ENCODE peak calls at places on chromosomes 11 and 22, in ten cellular contexts. C is transverse colon, Y is hepatocyte, S is neural progenitor cell, X is endothelial cell of umbilical vein, Q is prostate gland, R is stomach, U is lower lobe of right lung, B is AG04450, V is ovary. F is an unnamed sample. For H3K9me3, the result is how much of the 10 kb centered on the place peaks cover.

GRCh38 chr11:45964911-45965389 is 42.5 kb downstream of the LARGE2 start:
- DNase-seq in C (peak), Y (peak), S (peak), X (peak), Q (peak), R (peak), U (no peak), B (peak), V (peak), F (peak)

GRCh38 chr11:100863080-100863581 is 176.0 kb downstream of the ARHGAP42 start:
- DNase-seq in C (no peak), Y (peak), S (peak), X (peak), Q (no peak), R (peak), U (no peak), B (peak), V (no peak), F (peak)

GRCh38 chr11:63985812-63986155 is 454 bp upstream of the OTUB1 start:
- DNase-seq in C (peak), Y (no peak), S (no peak), X (no peak), Q (no peak), R (no peak), U (peak), B (no peak), V (no peak), F (no peak)

GRCh38 chr11:130423541-130424155 is 4.8 kb downstream of the ADAMTS8 start:
- DNase-seq in C (no peak), Y (no peak), S (peak), X (no peak), Q (no peak), R (no peak), U (no peak), B (no peak), V (no peak), F (no peak)

GRCh38 chr11:34600339-34601084 is 20.4 kb upstream of the EHF start:
- DNase-seq in C (peak), Y (peak), S (no peak), X (no peak), Q (peak), R (peak), U (peak), B (no peak), V (no peak), F (peak)

GRCh38 chr22:45210174-45210573 is 30.5 kb downstream of the KIAA0930 start:
- DNase-seq in C (no peak), Y (no peak), S (no peak), X (no peak), Q (no peak), R (no peak), U (no peak), B (no peak), V (no peak), F (no peak)

GRCh38 chr11:63321723-63322122 is 47.9 kb upstream of the SLC22A9 start:
- DNase-seq in C (no peak), Y (no peak), S (no peak), X (no peak), Q (no peak), R (no peak), U (no peak), B (no peak), V (no peak), F (no peak)

GRCh38 chr11:35593143-35593542 is 25.1 kb upstream of the FJX1 start:
- DNase-seq in C (no peak), Y (no peak), S (no peak), X (no peak), Q (no peak), R (no peak), U (no peak), B (peak), V (no peak), F (peak)

GRCh38 chr11:125190549-125190948 is 26.0 kb downstream of the PKNOX2 start:
- DNase-seq in C (no peak), Y (no peak), S (peak), X (no peak), Q (no peak), R (no peak), U (no peak), B (no peak), V (no peak), F (no peak)

GRCh38 chr11:61298663-61299244 is 3.6 kb upstream of the VWCE start:
- DNase-seq in C (no peak), Y (peak), S (no peak), X (no peak), Q (no peak), R (no peak), U (no peak), B (no peak), V (no peak), F (no peak)

GRCh38 chr22:29784451-29785361 is 17.5 kb downstream of the UQCR10 start:
- DNase-seq in C (no peak), Y (no peak), S (no peak), X (no peak), Q (no peak), R (peak), U (no peak), B (no peak), V (peak), F (no peak)

GRCh38 chr22:18000441-18001039 is 23.8 kb downstream of the MICAL3 start:
- DNase-seq in C (peak), Y (peak), S (peak), X (peak), Q (peak), R (no peak), U (no peak), B (no peak), V (peak), F (no peak)

GRCh38 chr11:130514316-130514715 is 65.9 kb downstream of the ADAMTS15 start:
- DNase-seq in C (no peak), Y (no peak), S (no peak), X (no peak), Q (no peak), R (no peak), U (no peak), B (no peak), V (no peak), F (peak)

GRCh38 chr11:34266090-34266912 is 91.5 kb downstream of the ABTB2 start:
- DNase-seq in C (no peak), Y (peak), S (no peak), X (no peak), Q (no peak), R (no peak), U (no peak), B (peak), V (peak), F (peak)

GRCh38 chr22:28411125-28411524 is 268.5 kb downstream of the TTC28 start:
- DNase-seq in C (no peak), Y (no peak), S (no peak), X (peak), Q (no peak), R (no peak), U (no peak), B (no peak), V (no peak), F (peak)

GRCh38 chr22:29307658-29308147 is 1.3 kb downstream of the GAS2L1 start:
- DNase-seq in C (no peak), Y (no peak), S (peak), X (no peak), Q (no peak), R (no peak), U (no peak), B (no peak), V (no peak), F (no peak)

GRCh38 chr11:10807629-10808552 is 835 bp downstream of the EIF4G2 start:
- DNase-seq in C (peak), Y (peak), S (peak), X (peak), Q (peak), R (peak), U (peak), B (no peak), V (peak), F (peak)

GRCh38 chr11:33772300-33772699 is 2.0 kb downstream of the FBXO3 start:
- DNase-seq in C (no peak), Y (peak), S (no peak), X (no peak), Q (no peak), R (no peak), U (no peak), B (no peak), V (no peak), F (no peak)

GRCh38 chr11:60370811-60371297 is 7.5 kb upstream of the MS4A7 start:
- DNase-seq in C (no peak), Y (peak), S (no peak), X (peak), Q (peak), R (no peak), U (no peak), B (no peak), V (no peak), F (no peak)

GRCh38 chr11:88332851-88333250 is 4.7 kb downstream of the CTSC start:
- DNase-seq in C (no peak), Y (no peak), S (no peak), X (no peak), Q (no peak), R (no peak), U (no peak), B (no peak), V (no peak), F (no peak)

GRCh38 chr22:17260950-17261349 is 41.7 kb upstream of the ADA2 start:
- DNase-seq in C (no peak), Y (peak), S (peak), X (no peak), Q (no peak), R (no peak), U (no peak), B (no peak), V (no peak), F (no peak)

GRCh38 chr22:37544955-37545702 is 15.2 kb upstream of the CDC42EP1 start:
- DNase-seq in C (peak), Y (peak), S (peak), X (peak), Q (no peak), R (peak), U (peak), B (no peak), V (peak), F (no peak)

GRCh38 chr11:20127671-20128527 is 32.4 kb downstream of the DBX1 start:
- DNase-seq in C (peak), Y (peak), S (peak), X (peak), Q (peak), R (peak), U (peak), B (peak), V (peak), F (peak)

GRCh38 chr11:10658621-10659338 is 34.8 kb downstream of the IRAG1 start:
- DNase-seq in C (no peak), Y (no peak), S (no peak), X (no peak), Q (no peak), R (no peak), U (no peak), B (no peak), V (no peak), F (no peak)

GRCh38 chr22:42621505-42622002 is 6.9 kb upstream of the POLDIP3 start:
- DNase-seq in C (peak), Y (peak), S (peak), X (peak), Q (no peak), R (peak), U (peak), B (no peak), V (peak), F (peak)

GRCh38 chr11:44030276-44030932 is 17.4 kb upstream of the ACCSL start:
- DNase-seq in C (no peak), Y (peak), S (peak), X (no peak), Q (no peak), R (no peak), U (no peak), B (no peak), V (peak), F (peak)

GRCh38 chr11:67117667-67118058 is 1.4 kb upstream of the KDM2A start:
- DNase-seq in C (peak), Y (peak), S (peak), X (peak), Q (no peak), R (no peak), U (peak), B (no peak), V (peak), F (no peak)

GRCh38 chr11:112467721-112468120 is 207.1 kb upstream of the PLET1 start:
- DNase-seq in C (no peak), Y (no peak), S (no peak), X (no peak), Q (no peak), R (no peak), U (no peak), B (no peak), V (no peak), F (no peak)

GRCh38 chr11:109641549-109641948 is 219.6 kb downstream of the C11orf87 start:
- DNase-seq in C (no peak), Y (peak), S (peak), X (no peak), Q (no peak), R (no peak), U (no peak), B (peak), V (no peak), F (peak)

GRCh38 chr22:44590291-44590690 is 92.3 kb upstream of the RTL6 start:
- DNase-seq in C (no peak), Y (no peak), S (no peak), X (no peak), Q (no peak), R (no peak), U (no peak), B (no peak), V (no peak), F (no peak)

GRCh38 chr11:112210890-112211289 is 15.3 kb upstream of the PTS start:
- DNase-seq in C (no peak), Y (no peak), S (no peak), X (no peak), Q (no peak), R (no peak), U (no peak), B (no peak), V (no peak), F (no peak)

GRCh38 chr11:850777-851762 is 8.4 kb downstream of the TSPAN4 start:
- DNase-seq in C (no peak), Y (no peak), S (peak), X (no peak), Q (no peak), R (no peak), U (no peak), B (no peak), V (no peak), F (no peak)

GRCh38 chr11:121931121-121931520 is 184.9 kb downstream of the BLID start:
- DNase-seq in C (no peak), Y (no peak), S (no peak), X (no peak), Q (no peak), R (no peak), U (no peak), B (no peak), V (no peak), F (no peak)

DNA sequence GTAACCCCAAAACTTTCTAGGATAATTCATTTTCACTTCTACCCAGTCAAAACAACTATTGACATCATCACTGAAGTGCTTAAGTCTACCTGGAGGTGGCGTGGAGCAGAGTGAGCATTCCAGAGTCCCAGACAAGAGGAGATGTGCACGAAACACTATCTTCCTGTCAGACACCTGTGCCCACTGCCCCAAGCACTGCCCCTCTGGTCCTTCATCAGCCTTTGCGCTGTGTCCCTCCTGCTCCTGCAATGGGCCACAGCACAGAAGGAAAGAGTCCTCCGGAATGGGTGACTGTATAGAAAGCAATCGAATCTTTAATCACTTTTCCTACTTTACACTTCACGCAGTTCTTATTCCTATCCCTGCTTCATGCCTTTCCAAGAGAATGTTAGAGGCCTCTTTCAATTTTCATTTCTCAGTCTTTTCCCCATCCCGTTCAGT is 512 bp upstream of the GRIA4 start:
- DNase-seq in C (no peak), Y (peak), S (peak), X (peak), Q (no peak), R (no peak), U (no peak), B (no peak), V (no peak), F (no peak)
- TF ChIP-seq CTCF in C (peak), Y (peak), S (peak), X (peak), Q (no peak), R (no peak), U (peak), B (peak), V (no peak), F (peak)

GRCh38 chr11:12704049-12704448 is 29.8 kb downstream of the TEAD1 start:
- DNase-seq in C (no peak), Y (no peak), S (no peak), X (peak), Q (no peak), R (no peak), U (no peak), B (peak), V (no peak), F (peak)

GRCh38 chr11:12702999-12703453 is 28.8 kb downstream of the TEAD1 start:
- DNase-seq in C (no peak), Y (no peak), S (no peak), X (no peak), Q (no peak), R (no peak), U (no peak), B (no peak), V (no peak), F (no peak)

GRCh38 chr11:12707500-12707880 is 33.3 kb downstream of the TEAD1 start:
- DNase-seq in C (no peak), Y (no peak), S (no peak), X (no peak), Q (no peak), R (no peak), U (no peak), B (no peak), V (no peak), F (no peak)

GRCh38 chr11:12705874-12706273 is 31.7 kb downstream of the TEAD1 start:
- DNase-seq in C (no peak), Y (no peak), S (no peak), X (no peak), Q (no peak), R (no peak), U (no peak), B (no peak), V (no peak), F (no peak)

DNA sequence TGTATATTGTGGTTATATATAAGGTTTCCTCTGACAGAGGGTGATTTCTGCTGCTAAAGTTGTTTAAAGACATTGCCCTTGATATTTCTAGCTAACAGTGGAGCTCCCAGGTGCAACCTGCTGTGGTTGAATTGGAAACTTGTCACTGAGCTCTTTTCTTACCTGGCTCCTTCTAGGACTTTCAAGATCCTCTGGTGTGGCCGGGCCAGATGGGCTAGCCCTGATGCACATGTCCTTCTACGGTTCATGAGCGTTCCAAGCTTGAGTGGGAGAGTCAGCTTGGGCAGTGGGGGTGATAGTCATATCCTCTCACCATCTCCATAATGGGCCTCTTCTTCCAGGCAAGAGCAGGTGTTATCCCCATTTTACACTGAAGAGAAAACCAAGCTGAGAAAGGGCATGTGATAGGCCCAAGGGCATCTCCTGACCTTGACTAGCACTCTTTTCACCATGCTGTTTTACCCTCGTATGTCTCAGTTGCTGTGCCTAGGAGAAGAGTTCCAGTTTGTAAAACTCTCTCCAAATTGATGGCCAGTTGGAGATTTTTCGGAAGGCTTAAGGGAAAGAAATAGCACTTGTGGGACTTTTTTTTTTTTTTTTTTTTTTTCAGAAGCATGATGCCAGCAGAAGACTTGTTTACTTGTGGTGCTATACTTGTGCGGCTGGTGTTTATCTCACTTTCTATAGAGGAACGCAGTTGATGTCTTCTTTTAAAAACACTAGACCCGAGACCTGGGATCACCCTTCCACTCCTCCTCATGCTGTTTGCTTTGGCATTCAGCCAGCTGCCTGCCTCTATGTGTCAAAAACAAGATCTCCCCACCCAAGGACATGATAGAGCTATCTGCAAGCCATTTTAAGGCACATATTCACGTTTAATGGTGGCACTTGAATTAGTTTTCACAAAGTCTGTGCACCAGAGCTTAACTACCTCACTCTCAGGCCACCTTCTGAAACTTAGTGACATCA is 32.6 kb downstream of the TEAD1 start:
- DNase-seq in C (peak), Y (peak), S (no peak), X (peak), Q (no peak), R (peak), U (no peak), B (no peak), V (no peak), F (no peak)
- H3K27ac ChIP-seq in C (peak), Y (no peak), S (no peak), X (no peak), Q (no peak), R (no peak), U (no peak), B (no peak), V (no peak), F (no peak)

GRCh38 chr22:48838376-48838775 is 989.3 kb downstream of the BRD1 start:
- DNase-seq in C (no peak), Y (no peak), S (no peak), X (no peak), Q (no peak), R (no peak), U (no peak), B (no peak), V (no peak), F (no peak)

GRCh38 chr22:48841881-48842582 is 985.6 kb downstream of the BRD1 start:
- DNase-seq in C (no peak), Y (no peak), S (no peak), X (no peak), Q (no peak), R (no peak), U (no peak), B (no peak), V (no peak), F (no peak)

GRCh38 chr22:48842583-48842945 is 985.1 kb downstream of the BRD1 start:
- DNase-seq in C (no peak), Y (no peak), S (no peak), X (no peak), Q (no peak), R (no peak), U (no peak), B (no peak), V (no peak), F (no peak)

GRCh38 chr22:48838846-48839730 is 988.6 kb downstream of the BRD1 start:
- DNase-seq in C (no peak), Y (no peak), S (no peak), X (no peak), Q (no peak), R (no peak), U (no peak), B (no peak), V (no peak), F (no peak)

DNA sequence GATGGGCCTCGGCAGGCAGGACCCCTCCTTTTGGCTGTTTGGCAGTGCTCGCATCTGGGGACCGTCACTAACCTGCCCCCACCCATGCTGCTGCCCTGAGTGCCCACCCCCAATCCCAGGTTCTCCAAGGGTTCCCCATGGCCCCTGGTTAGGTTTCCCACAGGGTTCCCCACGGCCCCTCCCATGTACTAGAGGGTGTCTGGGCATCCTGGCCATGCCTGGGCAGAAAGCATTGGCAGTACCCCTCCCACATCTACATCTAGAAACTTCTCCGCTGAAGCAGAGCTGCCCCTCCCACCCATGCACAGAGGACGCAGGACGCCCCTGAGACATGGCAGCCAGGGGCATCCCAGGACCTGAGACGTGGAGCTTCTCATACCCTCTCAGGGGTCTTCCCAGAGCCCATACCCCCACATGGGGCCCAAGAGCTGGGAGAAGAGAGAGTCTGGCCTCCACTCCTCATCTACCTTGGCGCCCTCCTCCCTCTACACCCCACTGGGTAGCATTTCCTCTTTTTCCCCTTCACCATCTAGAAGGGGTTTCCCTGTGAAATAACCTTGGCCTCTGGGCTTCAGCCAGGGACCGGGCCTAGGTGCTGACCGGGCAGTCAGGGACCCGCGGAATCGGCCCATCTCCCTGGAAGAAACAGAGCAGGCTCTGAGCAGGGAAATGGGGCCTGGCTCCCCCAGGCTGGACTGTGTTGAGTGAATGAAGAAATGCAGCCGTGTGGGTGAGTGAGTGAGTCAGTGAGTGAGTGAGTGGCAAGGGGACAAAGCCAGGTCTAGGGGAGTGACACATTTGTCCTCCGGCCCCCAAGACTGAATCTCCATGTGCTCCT is 987.3 kb downstream of the BRD1 start:
- DNase-seq in C (no peak), Y (no peak), S (no peak), X (no peak), Q (no peak), R (no peak), U (no peak), B (no peak), V (no peak), F (no peak)
- H3K9me3 ChIP-seq in C (under half), Y (under half), S (under half), X (under half), Q (under half), R (under half), U (under half), B (half or more), V (under half), F (under half)

GRCh38 chr11:106076923-106077608 is at the start of gene KBTBD3:
- DNase-seq in C (peak), Y (peak), S (peak), X (peak), Q (peak), R (peak), U (peak), B (peak), V (peak), F (peak)
- TF ChIP-seq CTCF in C (no peak), Y (peak), S (peak), X (peak), Q (no peak), R (no peak), U (peak), B (peak), V (peak), F (peak)

F was measured in astrocyte.